ENCODE peak calls at places on chromosome 6, in four cellular contexts. One of them, this sample, is unnamed.

GRCh38 chr6:111555041-111555440 is 50.6 kb downstream of the TRAF3IP2 start:
- DNase-seq in IMR-90: peak; percentile 43
- DNase-seq in fibroblast of lung: peak; percentile 88
- DNase-seq in AG04450: no peak
- DNase-seq in this sample: peak; percentile 32

GRCh38 chr6:15062311-15063252 is 183.3 kb upstream of the JARID2 start:
- DNase-seq in AG04450: peak; percentile 75
- DNase-seq in fibroblast of lung: peak; percentile 99
- DNase-seq in IMR-90: peak; percentile 99
- DNase-seq in this sample: no peak

GRCh38 chr6:107670792-107671199 is 153.3 kb downstream of the SCML4 start:
- DNase-seq in AG04450: no peak
- DNase-seq in fibroblast of lung: peak; percentile 44
- DNase-seq in IMR-90: peak; percentile 67
- DNase-seq in this sample: no peak

GRCh38 chr6:65450451-65450850 is 256.6 kb downstream of the EYS start:
- DNase-seq in fibroblast of lung: no peak
- DNase-seq in IMR-90: no peak
- DNase-seq in AG04450: no peak
- DNase-seq in this sample: no peak

GRCh38 chr6:118249680-118250079 is 298.4 kb upstream of the PLN start:
- DNase-seq in IMR-90: no peak
- DNase-seq in fibroblast of lung: no peak
- DNase-seq in AG04450: no peak
- DNase-seq in this sample: no peak

GRCh38 chr6:14228571-14228970 is 111.0 kb downstream of the CD83 start:
- DNase-seq in IMR-90: peak; percentile 62
- DNase-seq in fibroblast of lung: peak; percentile 56
- DNase-seq in AG04450: no peak
- DNase-seq in this sample: peak; percentile 67

GRCh38 chr6:30687659-30688431 is 1.4 kb upstream of the PPP1R18 start:
- DNase-seq in fibroblast of lung: peak; percentile 41
- DNase-seq in IMR-90: peak; percentile 47
- DNase-seq in AG04450: no peak
- DNase-seq in this sample: no peak

GRCh38 chr6:13493147-13493546 is 5.7 kb upstream of the GFOD1 start:
- DNase-seq in fibroblast of lung: no peak
- DNase-seq in AG04450: no peak
- DNase-seq in IMR-90: no peak
- DNase-seq in this sample: no peak

GRCh38 chr6:112100561-112100960 is 13.2 kb downstream of the FAM229B start:
- DNase-seq in AG04450: no peak
- DNase-seq in IMR-90: no peak
- DNase-seq in fibroblast of lung: no peak
- DNase-seq in this sample: no peak

GRCh38 chr6:39778581-39779270 is 13.4 kb upstream of the DAAM2 start:
- DNase-seq in fibroblast of lung: peak; percentile 25
- DNase-seq in IMR-90: peak; percentile 40
- DNase-seq in AG04450: no peak
- DNase-seq in this sample: no peak

GRCh38 chr6:155267411-155267810 is 3.6 kb downstream of the CLDN20 start:
- DNase-seq in AG04450: no peak
- DNase-seq in IMR-90: no peak
- DNase-seq in fibroblast of lung: no peak
- DNase-seq in this sample: no peak

GRCh38 chr6:37078814-37079213 is 73.4 kb downstream of the FGD2 start:
- DNase-seq in IMR-90: no peak
- DNase-seq in AG04450: no peak
- DNase-seq in fibroblast of lung: no peak
- DNase-seq in this sample: no peak

GRCh38 chr6:4607793-4608192 is 168.4 kb upstream of the CDYL start:
- DNase-seq in AG04450: no peak
- DNase-seq in IMR-90: no peak
- DNase-seq in fibroblast of lung: no peak
- DNase-seq in this sample: no peak

GRCh38 chr6:164897523-164898094 is 411.8 kb downstream of the C6orf118 start:
- DNase-seq in fibroblast of lung: no peak
- DNase-seq in IMR-90: no peak
- DNase-seq in AG04450: no peak
- DNase-seq in this sample: no peak

GRCh38 chr6:42979523-42980177 is 669 bp upstream of the PEX6 start:
- DNase-seq in IMR-90: peak; percentile 45
- DNase-seq in fibroblast of lung: peak; percentile 47
- DNase-seq in AG04450: no peak
- DNase-seq in this sample: no peak

GRCh38 chr6:161198176-161198575 is 75.7 kb downstream of the AGPAT4 start:
- DNase-seq in IMR-90: no peak
- DNase-seq in AG04450: no peak
- DNase-seq in fibroblast of lung: peak; percentile 42
- DNase-seq in this sample: no peak

GRCh38 chr6:92826633-92827032 is 592.7 kb downstream of the EPHA7 start:
- DNase-seq in fibroblast of lung: no peak
- DNase-seq in IMR-90: no peak
- DNase-seq in AG04450: no peak
- DNase-seq in this sample: no peak

GRCh38 chr6:51533962-51534361 is 553.5 kb downstream of the PKHD1 start:
- DNase-seq in fibroblast of lung: no peak
- DNase-seq in IMR-90: no peak
- DNase-seq in AG04450: no peak
- DNase-seq in this sample: no peak

GRCh38 chr6:151482290-151482689 is 11.5 kb upstream of the CCDC170 start:
- DNase-seq in fibroblast of lung: peak; percentile 11
- DNase-seq in AG04450: no peak
- DNase-seq in IMR-90: peak; percentile 52
- DNase-seq in this sample: no peak

GRCh38 chr6:40492126-40492525 is 95.0 kb downstream of the LRFN2 start:
- DNase-seq in fibroblast of lung: no peak
- DNase-seq in IMR-90: no peak
- DNase-seq in AG04450: no peak
- DNase-seq in this sample: no peak

GRCh38 chr6:117761610-117762009 is 86.3 kb downstream of the NUS1 start:
- DNase-seq in IMR-90: no peak
- DNase-seq in AG04450: no peak
- DNase-seq in fibroblast of lung: no peak
- DNase-seq in this sample: no peak

GRCh38 chr6:97186416-97186999 is 96.5 kb downstream of the MMS22L start:
- DNase-seq in fibroblast of lung: peak; percentile 59
- DNase-seq in IMR-90: peak; percentile 65
- DNase-seq in AG04450: peak; percentile 38
- DNase-seq in this sample: no peak

GRCh38 chr6:75581231-75581630 is 20.4 kb upstream of the SENP6 start:
- DNase-seq in AG04450: no peak
- DNase-seq in IMR-90: no peak
- DNase-seq in fibroblast of lung: no peak
- DNase-seq in this sample: no peak

GRCh38 chr6:156879235-156879995 is 102.2 kb downstream of the ARID1B start:
- DNase-seq in AG04450: peak; percentile 70
- DNase-seq in IMR-90: peak; percentile 89
- DNase-seq in fibroblast of lung: no peak
- DNase-seq in this sample: no peak

GRCh38 chr6:13615802-13616140 is 636 bp downstream of the NOL7 start:
- DNase-seq in IMR-90: peak; percentile 35
- DNase-seq in AG04450: no peak
- DNase-seq in fibroblast of lung: no peak
- DNase-seq in this sample: no peak

DNA sequence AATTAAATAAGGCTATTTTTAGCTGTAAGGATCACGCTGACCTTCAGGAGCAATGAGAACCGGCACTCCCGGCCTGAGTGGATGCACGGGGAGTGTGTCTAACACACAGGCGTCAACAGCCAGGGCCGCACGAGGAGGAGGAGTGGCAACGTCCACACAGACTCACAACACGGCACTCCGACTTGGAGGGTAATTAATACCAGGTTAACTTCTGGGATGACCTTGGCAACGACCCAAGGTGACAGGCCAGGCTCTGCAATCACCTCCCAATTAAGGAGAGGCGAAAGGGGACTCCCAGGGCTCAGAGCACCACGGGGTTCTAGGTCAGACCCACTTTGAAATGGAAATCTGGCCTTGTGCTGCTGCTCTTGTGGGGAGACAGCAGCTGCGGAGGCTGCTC is 84.0 kb downstream of the RAMACL start:
- DNase-seq in AG04450: no peak
- DNase-seq in IMR-90: no peak
- DNase-seq in fibroblast of lung: no peak
- DNase-seq in this sample: no peak
- H3K4me3 ChIP-seq in AG04450: no peak overlapping the region
- H3K4me3 ChIP-seq in IMR-90: no peak overlapping the region
- H3K4me3 ChIP-seq in fibroblast of lung: no peak overlapping the region
- H3K4me3 ChIP-seq in this sample: no peak overlapping the region

DNA sequence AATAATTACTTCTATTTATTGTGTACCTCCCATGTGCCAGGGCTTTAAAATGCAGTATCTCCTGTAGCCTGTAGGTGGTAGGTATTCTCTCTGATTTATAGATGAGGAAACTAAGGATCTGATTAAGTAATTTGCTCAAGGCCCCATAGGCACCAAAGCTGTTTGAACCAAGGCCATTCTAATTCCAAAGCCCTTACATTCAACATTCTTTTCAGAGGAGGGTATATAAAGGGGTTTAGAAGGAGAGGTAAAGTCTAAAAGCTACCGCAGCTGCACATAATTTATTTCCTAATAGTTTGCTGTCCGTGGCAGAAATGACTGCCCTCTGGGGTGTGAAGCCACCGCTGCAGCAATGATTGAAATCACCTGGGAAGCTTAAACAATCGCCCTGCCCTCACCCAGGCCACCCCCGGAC is 95.0 kb upstream of the FAM8A1 start:
- DNase-seq in IMR-90: peak; percentile 34
- DNase-seq in AG04450: no peak
- DNase-seq in fibroblast of lung: peak; percentile 16
- DNase-seq in this sample: no peak
- TF ChIP-seq CTCF in IMR-90: peak; percentile 41
- TF ChIP-seq CTCF in AG04450: peak; percentile 45
- TF ChIP-seq CTCF in fibroblast of lung: peak; percentile 41
- TF ChIP-seq CTCF in this sample: peak; percentile 38

DNA sequence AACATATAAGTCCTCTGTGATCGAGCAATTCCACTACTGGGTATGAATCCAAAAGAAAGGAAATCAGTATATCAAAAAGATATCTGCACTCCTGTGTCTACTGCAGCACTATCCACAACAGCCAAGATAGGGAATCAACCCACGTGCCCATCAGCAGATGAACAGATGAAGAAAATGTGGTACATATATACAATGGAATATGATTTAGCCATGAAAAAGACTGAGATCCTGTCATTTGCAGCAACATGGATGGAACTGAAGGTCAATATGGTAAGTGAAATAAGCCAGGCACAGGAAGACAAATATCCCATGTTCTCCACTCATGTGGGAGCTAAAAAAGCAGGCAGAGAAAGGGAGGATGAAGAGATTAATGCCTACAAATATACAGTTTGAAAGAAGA is 95.7 kb upstream of the POPDC3 start:
- DNase-seq in fibroblast of lung: no peak
- DNase-seq in AG04450: no peak
- DNase-seq in IMR-90: no peak
- DNase-seq in this sample: no peak
- H3K4me3 ChIP-seq in fibroblast of lung: no peak overlapping the region
- H3K4me3 ChIP-seq in AG04450: no peak overlapping the region
- H3K4me3 ChIP-seq in IMR-90: no peak overlapping the region
- H3K4me3 ChIP-seq in this sample: no peak overlapping the region

DNA sequence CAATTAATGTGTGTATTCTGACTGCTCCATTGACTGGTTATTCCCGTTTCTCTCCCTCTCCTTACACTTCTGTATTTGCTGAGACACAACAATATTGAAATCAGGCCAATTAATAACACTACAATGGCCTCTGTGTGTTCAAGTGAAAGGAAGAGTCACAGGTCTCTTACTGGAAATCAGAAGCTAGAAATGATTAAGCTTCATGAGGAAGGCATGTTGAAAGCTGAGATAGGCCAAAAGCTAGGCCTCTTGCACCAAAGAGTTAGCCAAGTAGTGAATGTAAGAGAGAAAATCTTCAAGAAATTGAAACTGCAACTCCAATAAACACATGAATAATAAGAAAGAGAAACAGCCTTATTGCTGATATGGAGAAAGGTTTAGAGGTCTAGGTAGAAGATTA is 489.5 kb upstream of the CITED2 start:
- DNase-seq in AG04450: no peak
- DNase-seq in IMR-90: no peak
- DNase-seq in fibroblast of lung: no peak
- DNase-seq in this sample: no peak
- TF ChIP-seq CTCF in AG04450: no peak
- TF ChIP-seq CTCF in IMR-90: no peak
- TF ChIP-seq CTCF in fibroblast of lung: no peak
- TF ChIP-seq CTCF in this sample: no peak

DNA sequence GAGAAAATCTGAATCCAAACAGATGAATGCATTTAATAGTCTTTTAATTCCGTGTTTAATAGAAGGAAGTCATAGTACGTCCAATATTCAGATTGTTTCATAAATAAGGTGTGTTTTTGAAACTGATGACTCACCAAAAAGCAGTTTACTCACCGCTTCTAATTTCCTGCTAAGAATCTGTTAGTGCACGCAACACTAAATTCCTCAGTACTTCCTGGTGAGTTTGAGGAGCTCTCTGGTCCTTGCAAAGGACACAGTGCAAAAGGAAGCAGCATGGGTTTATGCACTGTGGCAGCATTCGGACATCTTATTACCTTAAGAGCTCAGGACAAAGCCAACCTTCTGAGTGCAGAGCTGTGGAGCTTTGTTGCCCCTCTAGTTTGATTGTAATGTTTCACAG is 2.3 kb upstream of the ADGRF1 start:
- DNase-seq in fibroblast of lung: peak; percentile 81
- DNase-seq in IMR-90: no peak
- DNase-seq in AG04450: no peak
- DNase-seq in this sample: peak; percentile 76
- H3K4me3 ChIP-seq in fibroblast of lung: no peak overlapping the region
- H3K4me3 ChIP-seq in IMR-90: no peak overlapping the region
- H3K4me3 ChIP-seq in AG04450: no peak overlapping the region
- H3K4me3 ChIP-seq in this sample: no peak overlapping the region

GRCh38 chr6:28001351-28001750 is 44.3 kb downstream of the OR2B6 start:
- DNase-seq in AG04450: no peak
- DNase-seq in IMR-90: no peak
- DNase-seq in fibroblast of lung: no peak
- DNase-seq in this sample: no peak
- TF ChIP-seq CTCF in AG04450: no peak
- TF ChIP-seq CTCF in IMR-90: no peak
- TF ChIP-seq CTCF in fibroblast of lung: no peak
- TF ChIP-seq CTCF in this sample: no peak

DNA sequence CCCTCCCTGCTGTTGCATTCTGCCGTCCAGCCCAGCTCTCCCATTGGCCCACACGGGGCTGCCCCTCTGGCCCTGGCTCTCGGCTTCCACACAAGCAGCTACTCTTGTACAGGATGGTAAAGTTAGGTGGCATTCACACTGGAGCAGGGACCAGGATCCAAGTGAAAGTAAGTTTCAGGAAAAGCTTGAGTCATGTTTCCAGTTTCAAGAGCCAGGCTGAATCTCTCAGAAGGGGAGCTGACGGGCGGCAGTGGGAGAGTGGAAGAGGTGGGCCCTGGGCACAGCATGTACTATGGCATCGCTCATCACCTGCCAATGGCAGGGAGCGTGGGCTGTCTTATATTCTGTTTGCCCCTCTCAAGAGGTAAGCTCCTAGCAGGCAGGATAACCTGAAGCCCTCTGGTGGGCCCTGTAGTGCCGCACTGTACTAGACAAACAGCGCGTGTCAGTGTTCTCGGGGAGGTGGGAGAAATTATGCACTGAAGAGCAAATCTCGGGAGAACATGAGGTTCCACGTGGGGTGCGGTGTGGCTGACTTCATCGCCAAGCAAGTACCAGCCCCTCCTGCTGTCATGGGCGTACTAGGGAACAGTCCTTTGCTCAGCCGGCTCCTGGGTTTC is 241.5 kb downstream of the NRN1 start:
- DNase-seq in fibroblast of lung: no peak
- DNase-seq in AG04450: no peak
- DNase-seq in IMR-90: no peak
- DNase-seq in this sample: no peak
- H3K4me3 ChIP-seq in fibroblast of lung: no peak overlapping the region
- H3K4me3 ChIP-seq in AG04450: no peak overlapping the region
- H3K4me3 ChIP-seq in IMR-90: no peak overlapping the region
- H3K4me3 ChIP-seq in this sample: no peak overlapping the region

GRCh38 chr6:128068110-128068460 is 167.2 kb upstream of the THEMIS start:
- DNase-seq in AG04450: no peak
- DNase-seq in fibroblast of lung: no peak
- DNase-seq in IMR-90: no peak
- DNase-seq in this sample: no peak
- TF ChIP-seq CTCF in AG04450: no peak
- TF ChIP-seq CTCF in fibroblast of lung: no peak
- TF ChIP-seq CTCF in IMR-90: no peak
- TF ChIP-seq CTCF in this sample: no peak